ENCODE peak calls at places on chromosome 1, in five cellular contexts. O is Panc1; C is hepatocyte; U is WTC11; F is CD4-positive, alpha-beta T cell. W is an unnamed sample.

GRCh38 chr1:232377494-232377770 is 252.5 kb downstream of the SIPA1L2 start:
- DNase-seq in O (no peak), C (peak), U (no peak), F (no peak), W (no peak)

GRCh38 chr1:114081145-114082046 is 72.3 kb downstream of the SYT6 start:
- DNase-seq in O (no peak), C (no peak), U (no peak), F (no peak), W (no peak)

GRCh38 chr1:180163044-180163443 is 8.4 kb downstream of the QSOX1 start:
- DNase-seq in O (no peak), C (no peak), U (no peak), F (no peak), W (no peak)

GRCh38 chr1:85464497-85465098 is 361 bp downstream of the DDAH1 start:
- DNase-seq in O (no peak), C (peak), U (peak), F (no peak), W (peak)

GRCh38 chr1:147109762-147110161 is 62.5 kb downstream of the PRKAB2 start:
- DNase-seq in O (no peak), C (no peak), U (no peak), F (no peak), W (no peak)

GRCh38 chr1:78096976-78097375 is 51.2 kb downstream of the GIPC2 start:
- DNase-seq in O (no peak), C (no peak), U (no peak), F (no peak), W (no peak)

GRCh38 chr1:34987018-34987417 is 1.9 kb upstream of the TMEM35B start:
- DNase-seq in O (no peak), C (no peak), U (no peak), F (no peak), W (no peak)

GRCh38 chr1:84267476-84267875 is 34.0 kb upstream of the SAMD13 start:
- DNase-seq in O (no peak), C (no peak), U (no peak), F (no peak), W (no peak)

GRCh38 chr1:3076388-3076740 is 7.4 kb downstream of the PRDM16 start:
- DNase-seq in O (no peak), C (no peak), U (no peak), F (no peak), W (no peak)

GRCh38 chr1:204225841-204226745 is 12.3 kb upstream of the GOLT1A start:
- DNase-seq in O (no peak), C (no peak), U (no peak), F (no peak), W (no peak)

DNA sequence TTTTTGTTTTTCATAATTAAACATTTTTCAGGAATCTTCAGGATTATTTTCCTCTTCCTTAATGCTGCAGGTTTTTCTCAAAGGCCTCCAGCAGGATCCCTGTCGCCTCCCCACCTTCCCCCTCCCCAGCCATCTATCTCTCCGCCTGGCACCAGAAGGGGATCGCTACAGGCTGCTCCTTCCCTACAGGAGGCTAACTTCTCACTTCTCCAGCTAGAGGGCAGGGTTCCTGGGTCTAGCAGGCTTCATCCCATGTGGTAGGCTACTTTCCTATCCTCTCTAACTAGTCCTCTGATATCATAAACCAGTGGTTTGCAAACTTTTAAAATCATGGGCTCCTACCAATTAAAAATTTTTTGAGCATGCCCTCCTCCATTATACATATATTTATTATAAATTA is 104.1 kb downstream of the KCNN3 start:
- DNase-seq in O (no peak), C (peak), U (peak), F (peak), W (no peak)
- TF ChIP-seq CTCF in O (peak), C (peak), U (no peak), F (peak), W (peak)

GRCh38 chr1:33219886-33220661 is 36.2 kb upstream of the ZNF362 start:
- DNase-seq in O (no peak), C (peak), U (no peak), F (no peak), W (no peak)
- TF ChIP-seq CTCF in O (no peak), C (no peak), U (no peak), F (no peak), W (no peak)

GRCh38 chr1:211578640-211579433 is at the start of gene SLC30A1:
- DNase-seq in O (peak), C (peak), U (peak), F (peak), W (peak)
- TF ChIP-seq CTCF in O (no peak), C (no peak), U (no peak), F (no peak), W (no peak)

DNA sequence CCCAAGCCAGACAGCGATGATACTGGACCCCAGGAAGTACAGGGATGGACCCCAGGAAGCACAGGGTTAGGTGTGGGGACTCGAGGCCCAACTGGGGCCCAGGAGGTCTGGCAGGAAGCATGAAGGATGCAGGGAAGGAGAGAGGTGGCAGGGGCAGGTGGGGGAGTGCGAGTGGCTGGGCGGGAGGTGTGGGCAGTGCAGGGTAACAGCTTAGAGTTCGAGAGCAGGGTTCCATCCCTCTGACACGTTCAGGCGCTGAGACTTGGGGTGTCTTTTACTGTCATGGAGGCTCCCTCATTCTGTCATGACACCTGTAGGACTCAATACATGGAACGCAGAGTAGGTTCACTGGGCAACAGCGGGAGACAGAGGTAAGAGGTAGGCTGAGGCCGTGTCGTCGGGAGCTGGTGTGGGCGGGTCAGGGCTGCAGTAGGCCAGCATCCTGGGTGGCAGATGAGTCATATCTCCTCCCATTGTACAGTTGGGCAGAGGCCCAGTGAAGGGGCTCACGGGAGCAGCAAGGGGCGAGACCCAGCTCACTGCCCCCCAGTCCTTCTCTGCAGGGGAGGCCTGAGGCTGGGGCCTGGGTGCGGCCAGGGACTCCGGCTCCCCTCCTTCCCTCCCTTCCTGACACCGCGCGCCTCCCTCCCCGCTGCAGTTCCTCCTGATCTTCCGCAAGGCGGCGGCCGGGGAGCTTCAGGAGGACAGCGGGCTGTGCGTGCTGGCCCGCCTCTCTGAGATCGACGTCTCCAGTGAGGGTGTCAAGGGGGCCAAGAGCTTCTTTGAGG is 11.6 kb upstream of the CTRC start:
- DNase-seq in O (no peak), C (peak), U (no peak), F (no peak), W (no peak)
- TF ChIP-seq CTCF in O (no peak), C (no peak), U (no peak), F (no peak), W (no peak)

DNA sequence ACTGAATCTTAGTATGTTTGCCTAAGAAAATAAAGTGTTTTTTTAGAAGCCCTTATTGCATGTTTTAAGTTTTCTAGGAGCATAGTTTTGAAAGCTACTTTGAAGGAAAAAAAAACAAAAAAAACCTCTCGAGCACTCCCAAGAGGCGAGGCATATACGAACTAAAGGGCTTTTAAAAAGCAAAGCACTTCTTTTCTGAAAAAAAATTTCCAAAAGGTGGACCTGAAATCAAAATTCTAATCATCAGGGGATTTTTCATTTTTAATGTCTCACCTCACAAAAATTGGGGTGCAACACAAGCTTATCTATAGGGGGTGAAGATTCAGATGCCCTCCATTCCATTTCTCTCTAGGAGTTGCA is 594 bp downstream of the GLMN start:
- DNase-seq in O (no peak), C (peak), U (no peak), F (no peak), W (no peak)
- TF ChIP-seq CTCF in O (peak), C (peak), U (no peak), F (peak), W (peak)

DNA sequence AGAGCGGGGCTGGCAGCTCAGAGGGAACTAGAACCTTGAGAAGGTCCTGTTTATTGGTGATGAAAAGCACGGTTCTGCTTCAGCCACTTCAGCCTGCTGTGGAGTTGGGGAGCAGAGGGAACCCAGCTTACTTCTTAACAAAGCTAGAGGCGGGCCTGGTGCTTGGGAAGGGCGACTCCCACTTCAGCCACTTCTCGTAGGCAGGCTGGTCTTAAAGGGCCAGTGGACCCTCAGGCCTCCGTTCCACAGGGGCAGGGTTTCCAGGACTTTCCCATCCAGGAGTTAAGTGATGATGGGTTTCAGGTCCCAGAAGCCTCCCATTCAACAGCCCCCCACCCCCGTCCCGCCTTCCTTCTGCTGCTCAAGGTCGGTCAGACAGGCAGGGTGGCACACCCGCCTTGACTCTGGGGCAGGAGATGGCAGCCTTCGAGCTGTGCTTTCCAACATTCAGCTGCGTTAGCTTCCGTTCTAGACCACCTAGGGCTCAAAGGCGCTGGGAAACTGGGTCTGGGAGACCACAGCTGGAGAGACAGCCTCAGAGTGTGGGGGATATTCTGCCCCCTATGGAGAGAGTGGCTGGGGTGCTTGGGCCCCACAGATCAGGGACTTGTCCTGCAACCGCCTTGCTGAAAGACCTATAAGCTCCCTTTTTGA is 3.4 kb downstream of the RUNX3 start:
- DNase-seq in O (no peak), C (peak), U (peak), F (no peak), W (no peak)
- TF ChIP-seq CTCF in O (no peak), C (no peak), U (no peak), F (no peak), W (no peak)

GRCh38 chr1:20150969-20151368 is 11.8 kb downstream of the PLA2G2F start:
- DNase-seq in O (no peak), C (no peak), U (no peak), F (no peak), W (no peak)

GRCh38 chr1:20153000-20153418 is 13.9 kb downstream of the PLA2G2F start:
- DNase-seq in O (no peak), C (no peak), U (peak), F (no peak), W (no peak)

GRCh38 chr1:20154306-20154831 is 15.2 kb downstream of the PLA2G2F start:
- DNase-seq in O (no peak), C (no peak), U (no peak), F (no peak), W (no peak)

GRCh38 chr1:20151906-20152598 is 12.9 kb downstream of the PLA2G2F start:
- DNase-seq in O (peak), C (peak), U (peak), F (peak), W (peak)

DNA sequence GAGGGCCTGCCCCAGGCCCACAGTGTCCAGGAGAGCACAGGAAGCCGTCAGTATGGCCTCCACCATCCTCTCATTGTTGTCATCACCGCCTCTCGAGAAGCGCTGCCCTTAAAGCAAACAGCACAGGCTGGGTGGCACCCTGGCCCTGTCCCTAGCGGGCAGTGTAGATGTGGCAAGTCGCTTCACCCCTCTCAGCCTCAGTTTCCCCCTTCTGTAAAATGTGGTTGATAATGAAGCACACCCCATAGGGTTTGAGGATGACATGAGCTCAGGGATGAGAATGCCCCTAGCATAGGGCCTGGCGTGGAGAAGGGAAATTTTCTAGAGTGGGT is 13.4 kb downstream of the PLA2G2F start:
- DNase-seq in O (no peak), C (no peak), U (no peak), F (no peak), W (no peak)
- TF ChIP-seq CTCF in O (peak), C (no peak), U (no peak), F (peak), W (peak)

DNA sequence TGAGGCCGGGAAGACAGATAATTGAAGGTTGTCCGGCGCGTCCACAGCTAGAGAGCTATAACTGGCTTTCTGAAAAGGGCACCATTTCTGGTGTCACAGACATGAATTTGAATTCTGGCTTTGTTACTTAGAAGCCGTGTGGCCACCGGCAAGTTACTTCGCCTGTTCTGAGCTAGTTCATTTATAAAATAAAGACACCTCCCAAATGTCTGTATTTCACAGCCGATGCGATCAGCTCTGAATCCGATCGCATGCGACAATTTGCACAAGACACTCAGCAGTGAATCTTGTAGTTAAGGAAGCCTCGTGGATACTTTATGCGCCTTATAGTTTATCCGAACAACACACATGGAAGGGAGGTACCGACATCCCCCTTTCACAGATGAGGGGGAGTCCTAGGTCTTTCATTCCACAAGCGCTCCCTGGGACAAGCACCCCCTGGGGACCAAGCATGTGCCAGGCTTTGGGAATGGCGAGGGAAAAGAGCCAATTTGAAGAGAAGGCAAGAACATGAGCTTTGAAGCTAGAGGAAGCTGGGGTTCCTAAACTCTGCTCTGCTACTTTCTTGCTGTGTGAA is 4.0 kb downstream of the ID3 start:
- DNase-seq in O (no peak), C (no peak), U (peak), F (no peak), W (no peak)
- TF ChIP-seq CTCF in O (peak), C (no peak), U (no peak), F (no peak), W (peak)